ENCODE peak calls at places on chromosomes 2 and 18, in five cellular contexts. L is tibial nerve, S is GM12878, E is A549, T is SK-N-SH. P is an unnamed sample.

GRCh38 chr18:9619545-9619944 is 5.2 kb upstream of the PPP4R1 start:
- DNase-seq in L (no peak), S (no peak), E (no peak), T (no peak), P (no peak)

GRCh38 chr2:130872276-130873125 is 35.8 kb downstream of the ARHGEF4 start:
- DNase-seq in T (no peak), E (no peak), S (no peak), L (no peak), P (no peak)

GRCh38 chr2:28543316-28544068 is 47.6 kb downstream of the PLB1 start:
- DNase-seq in T (no peak), S (no peak), E (no peak), L (no peak), P (no peak)

GRCh38 chr2:46943881-46944798 is 28.5 kb upstream of the MCFD2 start:
- DNase-seq in L (no peak), T (no peak), S (peak), E (no peak), P (no peak)

GRCh38 chr2:17780546-17780945 is 26.6 kb downstream of the GEN1 start:
- DNase-seq in T (no peak), E (no peak), S (no peak), L (no peak), P (no peak)

GRCh38 chr2:173749315-173749714 is 215.9 kb downstream of the SP3 start:
- DNase-seq in S (no peak), T (no peak), E (peak), L (no peak), P (no peak)

GRCh38 chr18:26436176-26437031 is 111.9 kb downstream of the KCTD1 start:
- DNase-seq in E (peak), S (no peak), L (no peak), T (no peak), P (no peak)

GRCh38 chr2:3669656-3670055 is 11.7 kb downstream of the ALLC start:
- DNase-seq in S (no peak), E (no peak), L (no peak), T (no peak), P (no peak)

GRCh38 chr2:121036226-121036692 is 248.7 kb downstream of the TFCP2L1 start:
- DNase-seq in T (no peak), E (peak), S (no peak), L (no peak), P (no peak)

GRCh38 chr18:4636957-4637356 is 181.8 kb upstream of the DLGAP1 start:
- DNase-seq in L (no peak), T (no peak), E (no peak), S (no peak), P (no peak)

GRCh38 chr2:217996345-217996744 is 6.5 kb downstream of the TNS1 start:
- DNase-seq in E (peak), L (peak), T (no peak), S (no peak), P (peak)

GRCh38 chr2:237298323-237299118 is 115.4 kb downstream of the COL6A3 start:
- DNase-seq in T (peak), E (peak), S (no peak), L (no peak), P (no peak)

GRCh38 chr2:20421988-20422678 is 24.7 kb upstream of the RHOB start:
- DNase-seq in L (peak), E (no peak), S (no peak), T (no peak), P (peak)

GRCh38 chr2:7649461-7650228 is 732.4 kb downstream of the RNF144A start:
- DNase-seq in E (no peak), S (no peak), T (no peak), L (no peak), P (no peak)

GRCh38 chr2:224175010-224175409 is 135.9 kb upstream of the SERPINE2 start:
- DNase-seq in L (no peak), E (no peak), T (no peak), S (no peak), P (no peak)

GRCh38 chr18:3333056-3333720 is 71.3 kb downstream of the MYL12B start:
- DNase-seq in T (no peak), L (no peak), S (no peak), E (no peak), P (no peak)

GRCh38 chr2:5618271-5618670 is 73.9 kb upstream of the SOX11 start:
- DNase-seq in S (no peak), T (no peak), L (no peak), E (no peak), P (no peak)

GRCh38 chr2:200798519-200798918 is 13.2 kb upstream of the BZW1 start:
- DNase-seq in L (no peak), E (no peak), T (no peak), S (no peak), P (no peak)

GRCh38 chr2:11387100-11387390 is 42.6 kb upstream of the ROCK2 start:
- DNase-seq in L (no peak), E (no peak), S (no peak), T (peak), P (no peak)

GRCh38 chr2:128413718-128414341 is 95.2 kb upstream of the HS6ST1 start:
- DNase-seq in E (no peak), S (no peak), T (peak), L (no peak), P (no peak)

GRCh38 chr2:73914667-73915066 is 12.0 kb upstream of the DGUOK start:
- DNase-seq in E (no peak), T (no peak), S (no peak), L (no peak), P (no peak)
- TF ChIP-seq CTCF in E (no peak), T (no peak), S (no peak), L (no peak), P (no peak)

GRCh38 chr2:151007365-151007764 is 254.3 kb downstream of the RBM43 start:
- DNase-seq in S (no peak), T (no peak), L (no peak), E (no peak), P (no peak)

DNA sequence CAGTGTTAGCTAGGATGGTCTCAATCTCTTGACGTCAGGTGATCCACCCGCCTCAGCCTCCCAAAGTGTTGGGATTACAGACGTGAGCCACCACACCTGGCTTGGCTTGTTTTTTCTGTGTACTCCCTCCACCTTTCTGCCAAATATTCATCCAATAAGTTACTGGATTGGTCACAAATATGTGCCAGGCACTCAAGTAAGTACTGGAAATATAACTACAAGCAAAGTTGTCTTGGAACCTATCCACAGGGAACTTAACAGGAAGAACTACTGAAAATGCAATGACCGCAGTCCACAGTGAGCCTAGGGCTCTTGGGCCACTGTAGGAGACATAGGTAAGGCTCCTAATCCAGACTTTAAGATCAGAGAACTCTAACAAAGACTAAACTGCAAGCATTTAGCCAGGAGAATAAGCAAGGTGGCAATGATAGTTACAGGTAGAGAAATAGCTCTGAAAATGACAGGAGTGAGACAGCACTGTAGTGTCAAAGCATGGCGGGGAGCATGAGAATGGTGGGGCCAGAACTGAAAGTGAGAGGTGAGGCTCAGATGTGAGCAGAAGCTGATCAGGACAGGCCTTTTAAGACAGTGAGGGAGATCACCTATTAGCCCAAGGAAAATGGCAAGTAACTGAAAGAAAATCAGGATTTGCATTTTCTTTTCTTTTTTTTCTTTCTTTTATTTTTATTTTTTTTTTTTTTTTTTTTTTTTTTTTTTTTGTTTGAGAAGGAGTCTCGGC is 252.1 kb downstream of the RBM43 start:
- DNase-seq in S (no peak), L (no peak), E (no peak), T (no peak), P (no peak)
- TF ChIP-seq EP300 in S (no peak), L (no peak), E (no peak), T (no peak), P (no peak)

DNA sequence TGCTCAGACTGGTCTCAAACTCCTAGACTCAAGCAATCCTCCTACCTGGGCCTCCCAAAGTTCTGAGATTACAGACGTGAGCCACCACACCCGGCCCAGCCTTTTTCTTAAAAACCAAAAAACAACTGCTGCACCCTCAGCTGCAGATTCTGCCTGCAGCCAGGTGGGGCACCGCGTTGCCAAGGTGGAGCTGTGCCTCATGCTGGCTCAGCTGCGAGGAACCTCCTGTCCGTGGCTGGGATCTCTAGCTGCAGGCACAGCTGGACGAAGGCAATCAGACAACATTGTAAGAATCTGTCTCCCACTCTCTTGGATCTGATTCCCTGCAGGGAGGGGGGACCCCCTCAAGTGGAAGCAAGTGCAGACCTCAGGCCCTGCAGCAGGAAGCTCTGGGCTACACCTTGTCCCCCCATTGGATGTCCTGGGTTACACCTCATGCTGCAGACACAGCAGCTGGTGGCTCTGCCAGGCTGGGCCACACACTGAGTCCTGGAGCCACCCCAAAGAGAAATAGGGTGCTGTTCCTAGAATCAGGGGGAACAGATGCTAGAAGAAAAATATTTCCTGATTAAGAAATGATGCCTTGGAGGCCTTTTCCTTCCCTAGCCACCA is 24.1 kb downstream of the CIDEA start:
- DNase-seq in E (no peak), T (no peak), L (no peak), S (no peak), P (peak)
- TF ChIP-seq CTCF in E (no peak), T (no peak), L (no peak), S (no peak), P (no peak)

GRCh38 chr2:54589340-54590215 is 133.5 kb downstream of the SPTBN1 start:
- DNase-seq in T (peak), E (peak), L (no peak), S (no peak), P (no peak)
- TF ChIP-seq EP300 in T (peak), E (peak), L (no peak), S (no peak), P (no peak)

GRCh38 chr2:9946818-9947217 is 4.7 kb upstream of the GRHL1 start:
- DNase-seq in L (no peak), S (no peak), E (no peak), T (no peak), P (no peak)

GRCh38 chr2:9945596-9945995 is 5.9 kb upstream of the GRHL1 start:
- DNase-seq in E (no peak), L (no peak), T (no peak), S (no peak), P (no peak)

GRCh38 chr2:9941996-9942390 is 9.5 kb upstream of the GRHL1 start:
- DNase-seq in L (no peak), T (no peak), E (no peak), S (no peak), P (no peak)

GRCh38 chr2:9946076-9946475 is 5.4 kb upstream of the GRHL1 start:
- DNase-seq in S (no peak), E (no peak), T (no peak), L (no peak), P (no peak)

GRCh38 chr2:9944330-9944758 is 7.1 kb upstream of the GRHL1 start:
- DNase-seq in E (no peak), T (no peak), S (no peak), L (no peak), P (no peak)
- TF ChIP-seq CTCF in E (no peak), T (no peak), S (no peak), L (no peak), P (no peak)

GRCh38 chr2:42876280-42876840 is 84.0 kb upstream of the HAAO start:
- DNase-seq in S (no peak), T (no peak), E (no peak), L (no peak), P (no peak)
- TF ChIP-seq EP300 in S (no peak), T (no peak), E (no peak), L (no peak), P (no peak)

DNA sequence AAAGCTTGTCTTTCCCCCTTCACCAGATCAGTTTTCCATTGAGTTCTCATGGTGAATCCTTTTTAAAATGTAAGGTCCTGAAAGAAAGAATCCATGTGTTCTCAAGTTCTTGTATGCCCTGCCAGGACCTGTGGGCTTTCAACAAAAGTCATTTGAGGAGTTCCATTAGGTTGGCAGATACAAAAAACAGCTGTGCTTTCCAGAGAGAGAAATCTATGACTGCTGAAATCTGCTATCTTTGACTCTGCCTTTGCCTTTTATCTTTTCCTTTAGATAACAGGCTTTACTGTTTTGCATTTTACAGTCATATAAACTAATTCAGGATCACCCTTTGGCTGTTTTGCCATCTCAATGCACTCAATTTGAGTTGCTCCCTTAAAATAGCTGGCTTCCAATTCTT is 59.7 kb downstream of the CXCR4 start:
- DNase-seq in E (no peak), L (no peak), T (peak), S (no peak), P (no peak)
- TF ChIP-seq CTCF in E (no peak), L (no peak), T (no peak), S (no peak), P (no peak)

DNA sequence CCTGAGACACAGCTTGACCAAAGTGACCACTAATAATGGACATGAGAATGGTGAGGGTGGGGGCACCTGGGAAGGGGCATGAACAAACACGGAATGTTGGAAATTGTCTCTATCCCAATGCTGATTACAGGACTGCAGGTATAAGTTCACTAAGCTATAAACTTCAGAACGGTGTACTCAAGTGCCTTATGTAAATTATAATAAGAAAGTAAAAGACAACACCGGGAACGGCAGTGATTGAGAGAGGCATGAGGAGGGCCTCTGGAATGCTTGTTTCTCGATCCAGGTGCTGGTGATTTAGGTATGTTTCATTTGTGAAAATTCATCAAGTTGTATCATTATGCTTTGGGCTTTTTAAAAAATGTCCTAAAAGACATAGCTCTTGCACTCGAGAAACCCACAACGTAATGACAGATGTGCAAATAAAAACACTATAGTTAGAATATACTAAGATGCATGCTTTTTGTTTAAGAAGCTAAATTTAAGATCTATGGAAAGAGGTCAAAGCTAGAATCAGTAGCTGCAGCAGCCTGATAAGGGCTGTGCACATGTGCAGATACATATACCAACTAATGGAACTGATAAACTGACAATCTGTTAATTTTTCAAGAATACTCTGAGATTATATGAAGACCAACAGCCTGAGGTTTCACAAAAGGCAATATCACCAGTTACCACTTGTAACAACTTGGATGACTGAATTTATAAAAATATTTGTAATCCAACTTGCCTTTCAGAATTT is 7.6 kb downstream of the HIBCH start:
- DNase-seq in E (no peak), L (no peak), T (no peak), S (no peak), P (no peak)
- TF ChIP-seq EP300 in E (no peak), L (no peak), T (no peak), S (no peak), P (no peak)

GRCh38 chr18:42617086-42617725 is 498.3 kb downstream of the RIT2 start:
- DNase-seq in T (no peak), L (no peak), S (no peak), E (no peak), P (no peak)

GRCh38 chr18:42614619-42615293 is 500.7 kb downstream of the RIT2 start:
- DNase-seq in L (peak), T (peak), S (no peak), E (no peak), P (no peak)

GRCh38 chr18:42619771-42620170 is 495.7 kb downstream of the RIT2 start:
- DNase-seq in E (no peak), S (no peak), L (no peak), T (no peak), P (no peak)

DNA sequence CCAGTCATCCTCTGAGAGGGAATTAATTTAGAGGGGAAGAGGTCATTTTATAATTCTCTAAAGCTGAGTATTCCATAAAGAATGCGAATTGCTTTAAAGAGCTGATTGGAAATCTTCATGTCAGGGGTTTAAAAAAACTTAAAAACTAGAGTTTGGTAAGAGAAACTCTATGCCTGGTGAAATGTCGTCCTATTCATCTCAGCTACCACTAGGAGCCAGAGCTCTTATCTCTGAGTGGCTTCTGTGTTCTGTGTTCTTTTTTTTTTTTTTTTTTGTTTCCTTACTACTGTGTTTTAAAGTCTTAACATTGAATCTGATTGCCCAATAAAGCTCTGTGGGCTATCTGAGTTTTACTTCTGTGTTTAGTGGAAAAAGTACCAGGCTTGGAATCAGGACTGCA is 494.9 kb downstream of the RIT2 start:
- DNase-seq in S (no peak), E (no peak), T (no peak), L (no peak), P (no peak)
- TF ChIP-seq CTCF in S (no peak), E (no peak), T (no peak), L (no peak), P (no peak)